ENCODE peak calls at places on chromosome 7, in six cellular contexts. F is IMR-90, K is mesenchymal stem cell, C is neuronal stem cell, U is mesendoderm, R is H1. S is an unnamed sample.

GRCh38 chr7:77223261-77223660 is 23.6 kb upstream of the FGL2 start:
- DNase-seq in K (no peak), F (no peak), C (no peak), R (no peak), U (no peak), S (no peak)

GRCh38 chr7:91064938-91065337 is 199.3 kb upstream of the FZD1 start:
- DNase-seq in C (no peak), R (no peak), K (no peak), U (no peak), F (peak), S (no peak)

GRCh38 chr7:47485640-47486435 is 96.1 kb downstream of the TNS3 start:
- DNase-seq in F (peak), K (peak), C (no peak), U (no peak), R (no peak), S (no peak)

GRCh38 chr7:155296788-155297516 is 726 bp upstream of the INSIG1 start:
- DNase-seq in R (peak), F (peak), C (no peak), K (peak), U (peak), S (peak)

GRCh38 chr7:19116121-19117080 is 1.0 kb downstream of the TWIST1 start:
- DNase-seq in U (peak), C (peak), K (peak), F (peak), R (peak), S (no peak)

GRCh38 chr7:11831727-11832495 is at the start of gene THSD7A:
- DNase-seq in F (peak), K (peak), C (peak), R (peak), U (peak), S (peak)

GRCh38 chr7:157943561-157943960 is 606.8 kb downstream of the DNAJB6 start:
- DNase-seq in U (no peak), F (no peak), K (no peak), R (no peak), C (no peak), S (no peak)

GRCh38 chr7:128740996-128741395 is 1.8 kb downstream of the CALU start:
- DNase-seq in R (no peak), F (no peak), C (no peak), U (no peak), K (peak), S (peak)

GRCh38 chr7:38321515-38321944 is 48.1 kb upstream of the TARP start:
- DNase-seq in K (peak), C (no peak), R (no peak), U (no peak), F (peak), S (no peak)

GRCh38 chr7:11141541-11141940 is 167.9 kb downstream of the PHF14 start:
- DNase-seq in K (no peak), F (no peak), C (no peak), R (no peak), U (no peak), S (no peak)

GRCh38 chr7:18019562-18019961 is 8.1 kb downstream of the PRPS1L1 start:
- DNase-seq in U (peak), C (no peak), K (peak), R (no peak), F (peak), S (no peak)

GRCh38 chr7:25812086-25812855 is 339.7 kb upstream of the NFE2L3 start:
- DNase-seq in F (no peak), R (no peak), U (no peak), C (no peak), K (no peak), S (no peak)

GRCh38 chr7:106858618-106859532 is 6.2 kb upstream of the PIK3CG start:
- DNase-seq in C (no peak), K (no peak), U (no peak), R (no peak), F (no peak), S (no peak)

GRCh38 chr7:101936612-101937231 is 119.3 kb downstream of the CUX1 start:
- DNase-seq in U (peak), R (peak), F (peak), C (no peak), K (peak), S (no peak)

GRCh38 chr7:121076350-121077164 is 88.0 kb downstream of the CPED1 start:
- DNase-seq in R (no peak), F (peak), U (no peak), K (peak), C (no peak), S (no peak)

GRCh38 chr7:7898155-7898554 is 70.4 kb upstream of the GLCCI1 start:
- DNase-seq in C (no peak), R (no peak), K (no peak), F (no peak), U (no peak), S (no peak)

GRCh38 chr7:99308461-99309074 is 17.1 kb upstream of the ARPC1A start:
- DNase-seq in K (no peak), U (no peak), R (no peak), C (no peak), F (peak), S (peak)

GRCh38 chr7:74371381-74372059 is 82.2 kb upstream of the GTF2IRD1 start:
- DNase-seq in U (peak), K (peak), F (no peak), C (peak), R (peak), S (peak)

GRCh38 chr7:32025381-32026075 is 44.7 kb downstream of the PDE1C start:
- DNase-seq in K (no peak), F (no peak), U (no peak), R (no peak), C (no peak), S (no peak)

GRCh38 chr7:142303650-142304049 is 45.8 kb upstream of the PRSS58 start:
- DNase-seq in U (peak), R (no peak), F (no peak), C (no peak), K (no peak), S (peak)

GRCh38 chr7:13288516-13288915 is 601.1 kb downstream of the ARL4A start:
- DNase-seq in F (no peak), U (no peak), R (no peak), C (no peak), K (no peak), S (no peak)

GRCh38 chr7:85634951-85635350 is 448.1 kb upstream of the SEMA3D start:
- DNase-seq in U (no peak), K (no peak), R (no peak), F (no peak), C (no peak), S (no peak)

GRCh38 chr7:64905133-64905532 is 2.1 kb downstream of the ZNF273 start:
- DNase-seq in K (no peak), C (no peak), F (no peak), R (no peak), U (no peak), S (no peak)

GRCh38 chr7:64905547-64905946 is 2.5 kb downstream of the ZNF273 start:
- DNase-seq in C (no peak), R (no peak), U (no peak), F (no peak), K (no peak), S (no peak)

GRCh38 chr7:64907641-64908326 is 4.7 kb downstream of the ZNF273 start:
- DNase-seq in R (no peak), U (no peak), K (peak), F (peak), C (no peak), S (no peak)

GRCh38 chr7:64904008-64904407 is 935 bp downstream of the ZNF273 start:
- DNase-seq in C (no peak), K (no peak), F (no peak), U (no peak), R (no peak), S (no peak)

DNA sequence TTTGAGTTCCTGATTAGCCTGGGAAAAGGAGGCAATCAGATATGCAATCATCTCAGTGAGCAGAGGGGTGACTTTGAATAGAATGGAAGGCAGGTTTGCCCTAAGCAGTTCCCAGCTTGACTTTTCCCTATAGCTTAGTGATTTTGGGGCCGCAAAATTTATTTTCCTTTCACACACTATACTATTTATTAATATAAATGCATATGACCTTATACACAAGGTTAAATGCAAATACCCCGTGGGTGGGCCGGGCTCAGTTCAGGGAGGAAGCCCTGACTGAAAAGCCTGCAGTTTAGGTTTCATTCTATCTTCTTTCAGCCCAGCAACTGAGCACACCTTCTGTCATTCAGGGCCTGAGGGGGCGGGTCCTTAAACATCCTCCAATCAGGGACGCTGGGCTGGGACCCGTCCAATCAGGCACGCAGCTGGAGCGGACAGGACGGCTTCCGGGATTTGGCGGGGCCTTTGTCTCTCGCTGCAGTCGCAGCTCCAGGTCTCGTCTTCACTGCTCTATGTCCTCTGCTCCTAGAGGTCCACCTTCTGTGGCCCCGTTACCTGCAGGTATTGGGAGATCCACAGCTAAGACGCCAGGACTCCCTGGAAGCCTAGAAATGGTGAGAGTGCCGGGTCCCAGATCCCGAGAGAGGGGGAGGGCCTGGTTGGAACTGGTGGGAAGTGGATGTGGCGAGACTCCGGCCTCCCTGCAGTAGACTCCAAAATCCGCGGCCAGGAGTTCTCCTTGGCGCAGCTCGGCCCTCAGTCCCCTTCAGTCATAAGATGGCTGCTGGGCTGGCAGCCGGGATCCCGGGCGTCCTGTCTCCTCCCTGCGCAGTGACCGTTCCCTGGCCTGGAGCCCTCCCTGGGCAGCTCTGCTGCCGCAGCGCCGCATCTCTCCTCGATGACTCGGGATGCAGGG is at the start of gene ZNF273:
- DNase-seq in U (peak), C (peak), R (peak), F (peak), K (peak), S (peak)
- H2BK5ac ChIP-seq in U (peak), C (no peak), R (peak), F (no peak), K (no peak), S (peak)

GRCh38 chr7:22192778-22193177 is 164.2 kb downstream of the RAPGEF5 start:
- DNase-seq in K (no peak), C (no peak), F (no peak), U (no peak), R (no peak), S (no peak)
- H3K4me3 ChIP-seq in K (no peak), C (peak), F (no peak), U (no peak), R (peak), S (no peak)

DNA sequence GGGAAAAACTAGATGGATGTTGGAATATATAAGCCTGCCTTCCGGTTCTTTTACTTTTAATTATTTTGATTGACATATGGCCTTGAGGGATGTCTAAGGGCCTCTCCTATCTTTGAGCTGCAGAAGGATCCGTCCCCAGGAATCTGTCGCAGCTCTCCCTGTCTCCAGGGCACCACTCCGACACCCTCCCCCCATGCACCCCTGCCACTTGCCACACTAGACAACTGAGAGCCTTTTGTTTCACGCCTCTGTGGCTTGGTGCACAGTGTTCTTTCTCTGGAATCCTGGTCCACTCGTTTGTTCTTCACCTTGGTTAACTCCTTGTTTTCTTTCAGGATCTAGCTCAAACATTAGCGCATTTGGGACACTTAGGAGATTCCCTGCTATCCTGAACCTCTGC is 124.1 kb upstream of the EFCAB10 start:
- DNase-seq in C (no peak), F (no peak), K (no peak), U (no peak), R (no peak), S (no peak)
- H2AK5ac ChIP-seq in C (no peak), F (no peak), K (no peak), U (peak), R (no peak), S (no peak)

GRCh38 chr7:111474723-111475418 is 87.4 kb downstream of the IMMP2L start:
- DNase-seq in C (no peak), F (peak), U (peak), R (no peak), K (no peak), S (no peak)
- H2BK5ac ChIP-seq in C (no peak), F (no peak), U (no peak), R (no peak), K (no peak), S (no peak)

GRCh38 chr7:150800576-150801241 is at the start of gene TMEM176A:
- DNase-seq in U (no peak), R (peak), K (no peak), C (no peak), F (no peak), S (no peak)
- H3K4me3 ChIP-seq in U (no peak), R (peak), K (no peak), C (peak), F (peak), S (peak)

GRCh38 chr7:2814682-2815522 is 29.2 kb downstream of the GNA12 start:
- DNase-seq in K (peak), C (no peak), F (no peak), R (no peak), U (peak), S (peak)
- H2AK5ac ChIP-seq in K (peak), C (no peak), F (peak), R (peak), U (no peak), S (peak)

GRCh38 chr7:22896917-22897316 is 74.3 kb upstream of the TOMM7 start:
- DNase-seq in K (no peak), R (peak), F (no peak), U (peak), C (no peak), S (no peak)
- H2BK5ac ChIP-seq in K (no peak), R (no peak), F (no peak), U (no peak), C (no peak), S (no peak)

S was measured in trophoblast cell.